ENCODE peak calls at places on chromosome 4, in nine cellular contexts. S, C, M, Q, B, F, I, X and U are unnamed samples.

GRCh38 chr4:12488672-12489071 is 995.5 kb downstream of the RAB28 start:
- DNase-seq in S (no peak), C (no peak), M (no peak), Q (no peak), B (peak; percentile 8), F (no peak), I (no peak), X (no peak), U (no peak)

GRCh38 chr4:1232661-1233621 is 16.0 kb downstream of the CTBP1 start:
- DNase-seq in S (peak; percentile 71), C (peak; percentile 36), M (no peak), Q (no peak), B (no peak), F (peak; percentile 89), I (no peak), X (no peak), U (no peak)

GRCh38 chr4:123096038-123096437 is 173.6 kb upstream of the NUDT6 start:
- DNase-seq in S (no peak), C (no peak), M (no peak), Q (peak; percentile 48), B (no peak), F (peak; percentile 60), I (no peak), X (no peak), U (no peak)

GRCh38 chr4:74503580-74503979 is 58.6 kb downstream of the AREG start:
- DNase-seq in S (peak; percentile 77), C (peak; percentile 83), M (no peak), Q (peak; percentile 76), B (peak; percentile 51), F (peak; percentile 44), I (no peak), X (no peak), U (no peak)

GRCh38 chr4:130747842-130748241 is 1651.9 kb downstream of the C4orf33 start:
- DNase-seq in S (peak; percentile 24), C (peak; percentile 1), M (no peak), Q (peak; percentile 5), B (peak; percentile 5), F (peak; percentile 25), I (no peak), X (no peak), U (no peak)

GRCh38 chr4:1410491-1411325 is 4.5 kb upstream of the NKX1-1 start:
- DNase-seq in S (peak; percentile 25), C (peak; percentile 39), M (peak; percentile 68), Q (peak; percentile 41), B (peak; percentile 14), F (peak; percentile 54), I (peak; percentile 26), X (peak; percentile 36), U (peak; percentile 95)

GRCh38 chr4:40897557-40898203 is 147.9 kb downstream of the NSUN7 start:
- DNase-seq in S (peak; percentile 58), C (peak; percentile 48), M (peak; percentile 59), Q (peak; percentile 68), B (peak; percentile 57), F (peak; percentile 77), I (peak; percentile 78), X (peak; percentile 83), U (peak; percentile 75)

GRCh38 chr4:121728066-121728465 is 31.3 kb upstream of the ANXA5 start:
- DNase-seq in S (peak; percentile 65), C (peak; percentile 91), M (no peak), Q (peak; percentile 88), B (peak; percentile 96), F (peak; percentile 68), I (no peak), X (no peak), U (no peak)

GRCh38 chr4:3765271-3766206 is 646 bp upstream of the ADRA2C start:
- DNase-seq in S (peak; percentile 14), C (peak; percentile 69), M (peak; percentile 40), Q (peak; percentile 41), B (peak; percentile 27), F (peak; percentile 43), I (peak; percentile 21), X (no peak), U (peak; percentile 49)

GRCh38 chr4:81921757-81922159 is 450.1 kb upstream of the RASGEF1B start:
- DNase-seq in S (no peak), C (no peak), M (no peak), Q (no peak), B (no peak), F (no peak), I (no peak), X (no peak), U (no peak)

GRCh38 chr4:73729534-73730165 is 10.7 kb upstream of the CXCL8 start:
- DNase-seq in S (peak; percentile 86), C (peak; percentile 69), M (peak; percentile 62), Q (peak; percentile 88), B (peak; percentile 96), F (peak; percentile 96), I (peak; percentile 76), X (peak; percentile 77), U (no peak)

GRCh38 chr4:173443121-173443520 is 44.2 kb upstream of the SCRG1 start:
- DNase-seq in S (no peak), C (no peak), M (no peak), Q (no peak), B (peak; percentile 21), F (no peak), I (no peak), X (no peak), U (no peak)

GRCh38 chr4:8050555-8051206 is 107.9 kb downstream of the ABLIM2 start:
- DNase-seq in S (peak; percentile 45), C (peak; percentile 42), M (peak; percentile 76), Q (no peak), B (peak; percentile 60), F (peak; percentile 69), I (peak; percentile 65), X (peak; percentile 64), U (peak; percentile 59)

GRCh38 chr4:38866973-38867477 is 581 bp upstream of the FAM114A1 start:
- DNase-seq in S (no peak), C (no peak), M (no peak), Q (no peak), B (no peak), F (no peak), I (no peak), X (no peak), U (no peak)

GRCh38 chr4:78781925-78782324 is 5.8 kb downstream of the BMP2K start:
- DNase-seq in S (no peak), C (no peak), M (no peak), Q (peak; percentile 33), B (no peak), F (no peak), I (no peak), X (no peak), U (no peak)

GRCh38 chr4:88280228-88280795 is 4.0 kb downstream of the PPM1K start:
- DNase-seq in S (no peak), C (no peak), M (no peak), Q (no peak), B (no peak), F (no peak), I (no peak), X (no peak), U (no peak)

GRCh38 chr4:32884198-32884597 is 2164.0 kb downstream of the PCDH7 start:
- DNase-seq in S (peak; percentile 12), C (peak; percentile 48), M (no peak), Q (peak; percentile 53), B (peak; percentile 4), F (peak; percentile 52), I (no peak), X (no peak), U (no peak)

GRCh38 chr4:113673450-113673849 is 88.1 kb downstream of the CAMK2D start:
- DNase-seq in S (no peak), C (peak; percentile 33), M (no peak), Q (peak; percentile 85), B (no peak), F (peak; percentile 21), I (no peak), X (no peak), U (no peak)

GRCh38 chr4:78517050-78517652 is 34.4 kb upstream of the ANXA3 start:
- DNase-seq in S (peak; percentile 51), C (peak; percentile 24), M (no peak), Q (peak; percentile 53), B (peak; percentile 66), F (peak; percentile 67), I (peak; percentile 16), X (no peak), U (no peak)

GRCh38 chr4:118676128-118676527 is 9.1 kb upstream of the METTL14 start:
- DNase-seq in S (no peak), C (no peak), M (no peak), Q (no peak), B (peak; percentile 6), F (peak; percentile 19), I (no peak), X (no peak), U (no peak)

GRCh38 chr4:69025191-69025998 is 70.9 kb upstream of the UGT2B7 start:
- DNase-seq in S (no peak), C (no peak), M (no peak), Q (peak; percentile 13), B (no peak), F (peak; percentile 12), I (peak; percentile 21), X (no peak), U (no peak)
- TF ChIP-seq CTCF in S (peak; percentile 35), C (peak; percentile 1), M (no peak), Q (peak; percentile 25), B (peak; percentile 38), F (peak; percentile 48), I (no peak), X (peak; percentile 42), U (peak; percentile 43)

DNA sequence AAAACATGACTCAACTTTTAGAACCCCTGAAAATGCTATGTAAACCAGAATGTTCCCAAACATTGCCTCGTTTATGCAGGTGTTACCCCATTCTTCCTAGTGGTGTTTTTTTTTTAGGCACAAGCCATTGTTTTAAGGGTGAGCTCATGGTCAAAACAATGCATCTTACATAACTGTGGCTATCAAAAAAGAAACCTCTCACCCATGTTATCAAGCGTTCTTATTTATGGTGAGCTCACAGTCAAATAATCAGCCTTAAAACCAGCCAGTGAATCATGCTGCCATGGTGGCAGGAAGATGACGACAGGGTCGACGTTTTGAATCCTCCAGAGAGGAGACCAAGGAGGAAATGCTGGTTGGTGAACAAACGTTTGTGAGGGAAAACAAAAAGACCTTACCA is 195.2 kb downstream of the KDR start:
- DNase-seq in S (peak; percentile 84), C (peak; percentile 87), M (no peak), Q (peak; percentile 69), B (peak; percentile 83), F (peak; percentile 36), I (no peak), X (no peak), U (no peak)
- TF ChIP-seq CTCF in S (no peak), C (no peak), M (no peak), Q (no peak), B (no peak), F (no peak), I (no peak), X (no peak), U (no peak)

GRCh38 chr4:85474818-85475630 is at the start of gene ARHGAP24:
- DNase-seq in S (peak; percentile 96), C (peak; percentile 96), M (peak; percentile 69), Q (peak; percentile 97), B (peak; percentile 98), F (peak; percentile 99), I (peak; percentile 78), X (peak; percentile 91), U (peak; percentile 78)
- TF ChIP-seq CTCF in S (no peak), C (no peak), M (no peak), Q (no peak), B (peak; percentile 6), F (peak; percentile 24), I (no peak), X (no peak), U (no peak)

DNA sequence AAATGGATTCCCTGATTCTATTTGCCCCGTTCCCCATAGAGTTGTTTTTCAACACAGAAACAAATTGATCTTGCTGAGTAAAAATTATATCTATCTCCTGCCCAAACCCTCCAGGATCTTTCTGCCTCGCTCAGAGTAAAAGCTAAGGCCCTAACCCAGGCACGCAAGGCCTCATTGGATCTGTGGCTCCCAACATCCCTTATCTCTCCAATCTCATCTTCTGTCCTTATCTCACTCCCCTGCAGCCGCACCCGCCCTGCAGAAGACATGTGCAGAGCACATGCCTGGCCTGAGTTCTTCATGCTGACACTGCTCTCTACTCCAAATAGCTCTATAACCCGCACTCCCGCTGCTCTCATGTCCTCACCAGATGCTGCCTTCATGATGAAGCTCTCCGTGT is 543.8 kb upstream of the ZFP42 start:
- DNase-seq in S (no peak), C (no peak), M (no peak), Q (no peak), B (no peak), F (no peak), I (no peak), X (no peak), U (no peak)
- TF ChIP-seq CTCF in S (no peak), C (no peak), M (no peak), Q (no peak), B (no peak), F (no peak), I (no peak), X (no peak), U (no peak)